ENCODE peak calls at places on chromosome 18, in four cellular contexts. I, S, P and V are unnamed samples.

GRCh38 chr18:27887287-27887686 is 289.6 kb downstream of the CDH2 start:
- DNase-seq in I (no peak), S (no peak), P (no peak), V (no peak)

GRCh38 chr18:5444269-5444668 is 99.5 kb downstream of the EPB41L3 start:
- DNase-seq in I (no peak), S (no peak), P (no peak), V (no peak)

GRCh38 chr18:48472610-48473009 is 63.4 kb upstream of the ZBTB7C start:
- DNase-seq in I (no peak), S (no peak), P (no peak), V (no peak)

GRCh38 chr18:32469190-32469611 is 1.5 kb downstream of the GAREM1 start:
- DNase-seq in I (no peak), S (no peak), P (peak; percentile 41), V (no peak)

GRCh38 chr18:46623541-46623940 is 33.5 kb downstream of the LOXHD1 start:
- DNase-seq in I (no peak), S (no peak), P (no peak), V (no peak)

GRCh38 chr18:64993695-64994094 is 757.1 kb upstream of the CDH7 start:
- DNase-seq in I (no peak), S (no peak), P (no peak), V (no peak)

GRCh38 chr18:46575851-46576250 is 81.2 kb downstream of the LOXHD1 start:
- DNase-seq in I (no peak), S (no peak), P (no peak), V (no peak)

GRCh38 chr18:47283476-47283875 is 32.0 kb upstream of the SKOR2 start:
- DNase-seq in I (no peak), S (no peak), P (peak; percentile 39), V (peak; percentile 43)

GRCh38 chr18:55546873-55547704 is 40.9 kb downstream of the TCF4 start:
- DNase-seq in I (no peak), S (no peak), P (no peak), V (no peak)

GRCh38 chr18:4765401-4765800 is 310.3 kb upstream of the DLGAP1 start:
- DNase-seq in I (no peak), S (peak; percentile 10), P (no peak), V (no peak)

GRCh38 chr18:8339958-8340357 is 269.3 kb upstream of the RAB12 start:
- DNase-seq in I (no peak), S (no peak), P (no peak), V (no peak)

GRCh38 chr18:39839782-39840181 is 2115.3 kb upstream of the PIK3C3 start:
- DNase-seq in I (no peak), S (no peak), P (no peak), V (no peak)

GRCh38 chr18:12028040-12028628 is 46.8 kb downstream of the IMPA2 start:
- DNase-seq in I (no peak), S (no peak), P (no peak), V (no peak)

GRCh38 chr18:49974079-49974478 is 160.7 kb upstream of the ACAA2 start:
- DNase-seq in I (no peak), S (no peak), P (no peak), V (no peak)

GRCh38 chr18:34730774-34731173 is 20.7 kb downstream of the DTNA start:
- DNase-seq in I (no peak), S (no peak), P (no peak), V (no peak)

GRCh38 chr18:34734048-34734447 is 23.9 kb downstream of the DTNA start:
- DNase-seq in I (no peak), S (no peak), P (peak; percentile 7), V (no peak)

GRCh38 chr18:34729264-34729663 is 19.2 kb downstream of the DTNA start:
- DNase-seq in I (no peak), S (peak; percentile 27), P (peak; percentile 23), V (no peak)

GRCh38 chr18:34726286-34727004 is 16.3 kb downstream of the DTNA start:
- DNase-seq in I (no peak), S (no peak), P (peak; percentile 50), V (no peak)

DNA sequence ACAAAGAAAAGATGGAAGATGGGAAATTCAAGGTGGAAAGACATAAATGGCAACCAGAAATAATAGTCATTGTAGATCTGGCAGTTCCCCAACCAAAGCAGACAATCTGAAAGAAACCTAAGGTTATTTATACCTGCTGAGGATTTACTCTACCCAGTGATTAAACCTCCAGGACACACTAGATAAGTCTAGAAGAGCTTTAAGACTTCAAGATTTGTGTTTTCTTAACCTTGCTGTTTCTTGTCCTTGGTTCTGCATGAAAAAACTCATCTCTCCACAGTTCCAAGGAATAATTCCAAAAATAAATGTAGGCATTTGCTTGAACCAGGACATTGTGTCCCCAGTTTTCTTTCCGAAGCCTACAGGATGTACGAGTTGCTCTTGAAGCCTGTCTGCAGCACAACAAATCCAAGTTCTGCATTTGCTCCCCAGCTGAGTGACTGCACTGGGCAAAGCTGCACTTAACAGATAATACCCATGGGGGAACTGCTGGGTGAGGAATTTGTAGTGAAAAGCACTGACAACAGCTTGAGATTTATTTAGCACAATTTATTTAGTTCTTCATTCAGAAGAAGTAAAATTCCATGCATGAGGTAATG is 19.7 kb downstream of the DTNA start:
- DNase-seq in I (no peak), S (no peak), P (no peak), V (no peak)
- TF ChIP-seq BRCA1 in I (no peak), S (no peak), P (no peak), V (no peak)

GRCh38 chr18:60987963-60988362 is 345.3 kb upstream of the CDH20 start:
- DNase-seq in I (no peak), S (no peak), P (no peak), V (no peak)

GRCh38 chr18:60981651-60982050 is 351.6 kb upstream of the CDH20 start:
- DNase-seq in I (no peak), S (no peak), P (no peak), V (no peak)

GRCh38 chr18:60982958-60983357 is 350.3 kb upstream of the CDH20 start:
- DNase-seq in I (no peak), S (no peak), P (no peak), V (no peak)

GRCh38 chr18:60982296-60982695 is 350.9 kb upstream of the CDH20 start:
- DNase-seq in I (no peak), S (no peak), P (no peak), V (no peak)

DNA sequence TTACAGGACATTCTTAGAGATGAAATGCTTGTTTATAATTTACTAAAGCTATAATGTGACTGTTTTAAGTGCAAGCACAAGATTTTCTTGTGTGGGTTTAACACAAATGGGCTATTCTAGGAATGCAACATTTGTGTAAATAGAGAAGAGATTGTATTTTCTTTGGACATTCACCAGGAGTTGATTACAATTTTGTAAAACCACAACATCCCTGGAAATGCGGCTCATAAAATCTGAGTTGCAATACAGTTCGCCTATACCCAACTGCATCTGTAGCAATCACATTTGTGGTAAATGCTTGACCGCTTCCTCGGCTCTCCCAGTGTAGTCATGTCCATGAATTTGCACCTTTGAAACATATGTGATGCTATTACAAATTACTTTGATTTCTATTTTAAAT is 348.7 kb upstream of the CDH20 start:
- DNase-seq in I (no peak), S (no peak), P (no peak), V (no peak)
- TF ChIP-seq BRCA1 in I (no peak), S (no peak), P (no peak), V (no peak)

GRCh38 chr18:13452851-13453524 is 234.4 kb downstream of the LDLRAD4 start:
- DNase-seq in I (no peak), S (no peak), P (no peak), V (no peak)

GRCh38 chr18:13450289-13451207 is 232.0 kb downstream of the LDLRAD4 start:
- DNase-seq in I (peak; percentile 24), S (no peak), P (no peak), V (no peak)

GRCh38 chr18:13452448-13452811 is 233.9 kb downstream of the LDLRAD4 start:
- DNase-seq in I (no peak), S (no peak), P (no peak), V (no peak)

GRCh38 chr18:13451208-13451530 is 232.6 kb downstream of the LDLRAD4 start:
- DNase-seq in I (no peak), S (no peak), P (no peak), V (no peak)

DNA sequence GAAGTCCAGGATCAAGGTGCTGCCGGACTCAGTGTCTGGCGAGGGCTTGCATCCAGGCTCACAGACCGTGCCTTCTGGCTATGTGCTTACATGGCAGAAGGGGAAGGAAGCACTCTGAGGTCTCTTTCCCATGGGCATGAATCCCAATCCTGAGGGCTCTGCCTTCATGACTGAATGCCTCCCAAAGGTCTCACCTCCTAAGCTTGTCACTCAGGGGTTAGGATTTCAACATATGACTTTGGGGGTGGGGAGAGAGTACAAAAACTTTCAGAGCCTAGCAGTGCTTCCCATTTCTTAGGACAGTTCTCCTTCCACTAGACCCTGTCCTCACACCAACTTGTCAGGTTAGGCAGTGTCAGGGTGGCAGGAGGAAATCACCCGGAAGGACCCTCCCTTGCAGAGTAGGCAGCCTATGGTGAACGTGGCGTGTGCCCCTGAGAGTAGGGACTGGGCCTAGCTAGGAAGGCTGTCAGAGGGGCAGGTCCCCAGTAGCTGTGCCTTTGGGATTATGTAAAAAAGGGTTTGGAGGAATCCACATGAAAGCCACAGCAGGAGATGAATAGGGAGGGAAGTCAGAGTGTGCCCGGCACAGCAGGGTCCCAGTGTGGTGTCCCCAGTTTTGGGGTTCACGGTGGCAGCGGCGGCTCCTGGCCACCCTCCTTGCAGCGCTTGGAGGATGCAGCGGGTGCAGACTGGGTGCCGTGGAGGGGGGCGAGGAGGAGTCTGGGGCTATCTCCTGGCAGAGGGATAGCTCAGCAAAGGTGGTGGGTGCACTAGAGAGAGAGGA is 233.3 kb downstream of the LDLRAD4 start:
- DNase-seq in I (no peak), S (no peak), P (no peak), V (no peak)
- TF ChIP-seq BRCA1 in I (no peak), S (no peak), P (no peak), V (no peak)

GRCh38 chr18:35642802-35643201 is 61.3 kb downstream of the GALNT1 start:
- DNase-seq in I (no peak), S (no peak), P (no peak), V (no peak)
- TF ChIP-seq BRCA1 in I (no peak), S (no peak), P (no peak), V (no peak)

GRCh38 chr18:44409071-44409470 is 271.6 kb upstream of the SETBP1 start:
- DNase-seq in I (no peak), S (no peak), P (no peak), V (no peak)
- TF ChIP-seq BRCA1 in I (no peak), S (no peak), P (no peak), V (no peak)

GRCh38 chr18:79399275-79400081 is 3.7 kb downstream of the NFATC1 start:
- DNase-seq in I (no peak), S (no peak), P (no peak), V (peak; percentile 25)

GRCh38 chr18:79397830-79398761 is 2.4 kb downstream of the NFATC1 start:
- DNase-seq in I (no peak), S (no peak), P (no peak), V (no peak)

GRCh38 chr18:79401494-79402208 is 5.9 kb downstream of the NFATC1 start:
- DNase-seq in I (no peak), S (no peak), P (no peak), V (no peak)

GRCh38 chr18:79400591-79401381 is 5.1 kb downstream of the NFATC1 start:
- DNase-seq in I (peak; percentile 24), S (no peak), P (no peak), V (peak; percentile 74)

DNA sequence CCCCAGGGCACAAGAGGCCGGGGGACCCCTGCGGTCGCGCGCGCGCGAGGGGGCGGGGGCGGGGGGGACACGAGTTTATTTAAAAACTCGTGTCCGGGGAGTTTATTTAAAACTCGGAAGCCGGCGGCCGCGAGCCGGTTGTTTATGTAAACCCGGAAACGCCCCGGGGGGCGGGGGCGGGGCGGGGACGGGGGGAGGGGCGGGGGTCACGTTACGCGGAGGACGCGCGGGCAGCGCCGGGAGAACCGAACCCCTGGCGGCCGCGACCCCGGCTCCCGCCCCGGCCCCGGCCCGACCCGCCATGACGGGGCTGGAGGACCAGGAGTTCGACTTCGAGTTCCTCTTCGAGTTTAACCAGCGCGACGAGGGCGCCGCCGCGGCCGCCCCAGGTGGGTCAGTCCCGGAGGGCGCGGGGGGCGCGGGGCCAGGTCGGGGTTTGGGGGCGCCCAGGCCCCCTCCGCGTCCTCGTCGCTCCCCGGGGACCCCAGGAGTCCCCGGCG is 4.4 kb downstream of the NFATC1 start:
- DNase-seq in I (no peak), S (no peak), P (no peak), V (peak; percentile 86)
- TF ChIP-seq BRCA1 in I (no peak), S (no peak), P (no peak), V (no peak)